ENCODE peak calls at places on chromosomes 3 and 15, in ten cellular contexts. V, P, T, Q, C, U, J, H, W and A are unnamed samples.

GRCh38 chr3:101940521-101940992 is 91.2 kb downstream of the NFKBIZ start:
- DNase-seq in W (peak), U (peak), J (peak), H (no peak), C (peak), Q (no peak), P (no peak), T (peak), V (peak), A (peak)

GRCh38 chr3:71511037-71511436 is 72.5 kb downstream of the FOXP1 start:
- DNase-seq in C (no peak), Q (no peak), T (no peak), H (no peak), P (no peak), V (peak), W (peak), U (peak), J (no peak), A (peak)

GRCh38 chr3:36736327-36736726 is 28.0 kb downstream of the DCLK3 start:
- DNase-seq in T (no peak), C (no peak), J (no peak), Q (no peak), H (no peak), V (no peak), U (no peak), P (no peak), W (no peak), A (no peak)

GRCh38 chr3:69392850-69393249 is 7.0 kb upstream of the FRMD4B start:
- DNase-seq in H (no peak), Q (no peak), P (no peak), T (no peak), U (no peak), V (no peak), J (no peak), C (no peak), W (no peak), A (no peak)

GRCh38 chr15:23648920-23649515 is 1.4 kb upstream of the MAGEL2 start:
- DNase-seq in J (no peak), Q (no peak), T (peak), H (no peak), V (no peak), U (peak), P (peak), W (no peak), C (no peak), A (no peak)

GRCh38 chr15:89526601-89527441 is 30.4 kb upstream of the RHCG start:
- DNase-seq in J (no peak), T (no peak), Q (peak), U (no peak), V (no peak), P (no peak), W (no peak), C (no peak), H (no peak), A (no peak)

GRCh38 chr3:29140706-29141105 is 140.2 kb upstream of the RBMS3 start:
- DNase-seq in P (no peak), W (no peak), C (no peak), V (peak), H (no peak), Q (no peak), J (no peak), T (no peak), U (no peak), A (no peak)

GRCh38 chr3:184135149-184135910 is at the start of gene EIF2B5:
- DNase-seq in U (peak), V (peak), Q (peak), H (peak), J (peak), T (peak), P (peak), W (peak), C (peak), A (peak)

GRCh38 chr15:64686130-64686735 is 89.2 kb downstream of the RBPMS2 start:
- DNase-seq in T (peak), V (peak), U (peak), W (peak), Q (no peak), J (no peak), P (peak), H (no peak), C (no peak), A (no peak)

GRCh38 chr3:155560594-155560993 is 184.3 kb downstream of the PLCH1 start:
- DNase-seq in C (no peak), J (no peak), H (no peak), W (peak), T (peak), Q (no peak), P (no peak), U (no peak), V (no peak), A (no peak)

GRCh38 chr3:155086041-155086440 is 5.9 kb downstream of the MME start:
- DNase-seq in C (no peak), H (no peak), J (no peak), U (no peak), P (no peak), Q (no peak), W (no peak), T (no peak), V (no peak), A (no peak)

GRCh38 chr3:134242649-134243637 is 7.7 kb downstream of the RYK start:
- DNase-seq in H (no peak), J (no peak), T (peak), V (peak), Q (no peak), P (no peak), U (no peak), C (no peak), W (peak), A (peak)

GRCh38 chr3:40930772-40931171 is 268.5 kb upstream of the CTNNB1 start:
- DNase-seq in U (no peak), T (no peak), P (no peak), Q (no peak), W (no peak), J (no peak), V (no peak), C (no peak), H (no peak), A (no peak)

GRCh38 chr15:85716261-85716660 is 78.5 kb downstream of the KLHL25 start:
- DNase-seq in H (no peak), C (no peak), T (no peak), P (no peak), V (no peak), Q (no peak), W (no peak), J (no peak), U (no peak), A (no peak)

GRCh38 chr3:174488527-174488926 is 370.6 kb upstream of the NAALADL2 start:
- DNase-seq in P (no peak), C (no peak), H (no peak), J (no peak), T (no peak), Q (no peak), V (peak), W (no peak), U (no peak), A (no peak)

GRCh38 chr3:150520408-150520807 is 25.9 kb downstream of the SERP1 start:
- DNase-seq in V (no peak), Q (no peak), U (no peak), P (no peak), H (no peak), W (no peak), J (no peak), C (no peak), T (no peak), A (no peak)

GRCh38 chr3:56911363-56911762 is 109.6 kb upstream of the ARHGEF3 start:
- DNase-seq in Q (no peak), J (no peak), U (no peak), P (no peak), W (no peak), H (no peak), C (no peak), V (no peak), T (no peak), A (no peak)

GRCh38 chr3:57587946-57588345 is 9.2 kb downstream of the ARF4 start:
- DNase-seq in U (peak), T (no peak), H (no peak), W (no peak), Q (no peak), C (no peak), J (no peak), P (no peak), V (no peak), A (no peak)

GRCh38 chr15:63348392-63348791 is 33.3 kb downstream of the CA12 start:
- DNase-seq in T (peak), U (no peak), W (peak), V (peak), J (peak), Q (no peak), C (no peak), P (no peak), H (no peak), A (no peak)

GRCh38 chr15:29818141-29818540 is 4.1 kb downstream of the TJP1 start:
- DNase-seq in Q (no peak), T (peak), U (no peak), H (no peak), C (no peak), W (no peak), V (peak), P (no peak), J (no peak), A (no peak)

GRCh38 chr3:153180860-153181372 is 18.9 kb downstream of the RAP2B start:
- DNase-seq in T (no peak), U (no peak), P (no peak), V (no peak), W (no peak), J (no peak), H (no peak), C (no peak), Q (no peak), A (no peak)

DNA sequence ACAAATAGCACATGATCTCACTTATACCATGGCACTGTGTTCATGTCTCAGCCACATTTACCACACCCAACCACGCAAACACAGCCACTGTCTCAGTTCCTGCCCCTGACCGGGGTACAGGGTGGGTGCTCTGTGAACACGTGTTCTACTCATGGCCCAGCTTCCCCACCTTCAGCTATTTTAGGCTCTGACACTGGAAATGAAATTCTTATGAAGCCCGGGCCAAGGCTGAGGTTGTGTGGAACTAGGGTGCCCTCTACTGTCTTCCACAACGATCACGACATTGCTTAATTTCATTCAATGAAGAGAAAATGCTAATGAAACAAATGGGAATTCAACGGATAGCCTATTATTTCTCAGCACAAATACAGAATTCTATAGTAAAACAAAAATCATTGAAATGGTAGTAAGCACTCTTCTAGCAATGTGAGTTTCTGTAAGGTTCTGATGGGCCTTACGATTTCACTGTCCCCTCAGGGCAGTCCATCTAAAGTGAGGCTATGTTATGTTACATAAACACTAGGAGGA is 2.1 kb upstream of the GABRA5 start:
- DNase-seq in Q (no peak), V (peak), J (no peak), C (no peak), T (peak), H (no peak), U (peak), W (peak), P (peak), A (no peak)
- TF ChIP-seq CTCF in Q (peak), V (peak), J (no peak), C (peak), T (peak), H (no peak), U (peak), W (peak), P (peak), A (peak)

DNA sequence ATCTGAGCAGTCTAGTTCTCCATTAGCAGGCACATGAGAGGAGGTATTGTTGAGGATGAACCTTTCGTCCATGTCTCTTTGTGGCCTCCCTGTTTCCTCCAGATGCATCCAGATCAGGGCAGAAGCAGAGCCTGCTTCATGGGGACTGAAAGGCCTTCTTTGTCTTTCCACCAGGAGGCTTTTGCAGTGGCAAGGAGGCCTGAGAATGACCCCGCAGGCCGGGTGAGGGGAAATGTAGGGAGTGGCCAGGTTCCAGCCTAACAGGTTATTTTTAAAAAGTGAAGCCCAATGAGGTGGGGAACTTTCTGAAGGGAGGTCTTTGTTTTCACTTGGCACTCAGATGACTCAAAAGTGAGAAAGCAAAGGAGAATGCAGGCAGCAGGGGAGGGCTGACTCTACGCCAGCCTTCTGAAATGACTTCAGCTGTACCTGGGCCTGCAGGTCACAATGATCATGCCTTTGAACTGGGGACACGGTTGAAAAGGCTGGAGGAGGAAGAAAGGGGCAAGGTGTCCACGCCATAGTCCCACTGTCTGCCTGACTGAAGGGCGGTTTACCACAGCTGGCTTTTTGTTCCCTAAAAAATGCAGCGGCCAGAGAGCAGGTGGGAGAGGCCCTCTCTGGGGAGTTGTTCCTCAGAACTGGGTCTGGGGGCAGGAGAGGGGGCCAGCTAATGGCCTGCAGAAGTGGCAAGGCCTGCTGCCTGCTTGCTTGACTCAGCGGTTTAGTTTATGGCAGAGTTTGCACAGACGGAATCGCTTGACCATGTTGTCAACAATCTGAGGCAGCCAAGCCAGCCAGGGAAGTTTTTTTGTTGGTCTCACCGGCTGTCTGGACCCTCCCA is 28.7 kb downstream of the CMTM7 start:
- DNase-seq in V (peak), C (no peak), Q (no peak), J (no peak), U (no peak), T (peak), H (no peak), P (no peak), W (peak), A (no peak)
- H3K4me3 ChIP-seq in V (no peak), C (no peak), Q (no peak), J (no peak), U (no peak), T (peak), H (no peak), P (no peak), W (no peak), A (no peak)

GRCh38 chr3:149080699-149081091 is 5.6 kb downstream of the HLTF start:
- DNase-seq in V (peak), Q (no peak), W (peak), U (no peak), C (no peak), P (no peak), T (peak), H (no peak), J (no peak), A (no peak)
- TF ChIP-seq CTCF in V (no peak), Q (no peak), W (no peak), U (no peak), C (no peak), P (no peak), T (no peak), H (no peak), J (no peak), A (no peak)

GRCh38 chr3:159994182-159994581 is 5.5 kb downstream of the IL12A start:
- DNase-seq in J (no peak), T (peak), Q (no peak), P (no peak), U (no peak), V (peak), W (no peak), H (no peak), C (no peak), A (no peak)
- H3K4me3 ChIP-seq in J (no peak), T (no peak), Q (no peak), P (no peak), U (no peak), V (no peak), W (no peak), H (no peak), C (no peak), A (no peak)

GRCh38 chr15:67809866-67810265 is 15.4 kb upstream of the SKOR1 start:
- DNase-seq in H (no peak), T (no peak), C (peak), P (no peak), V (no peak), W (no peak), Q (peak), J (no peak), U (no peak), A (no peak)
- TF ChIP-seq CTCF in H (no peak), T (no peak), C (no peak), P (no peak), V (no peak), W (no peak), Q (no peak), J (no peak), U (no peak), A (no peak)

DNA sequence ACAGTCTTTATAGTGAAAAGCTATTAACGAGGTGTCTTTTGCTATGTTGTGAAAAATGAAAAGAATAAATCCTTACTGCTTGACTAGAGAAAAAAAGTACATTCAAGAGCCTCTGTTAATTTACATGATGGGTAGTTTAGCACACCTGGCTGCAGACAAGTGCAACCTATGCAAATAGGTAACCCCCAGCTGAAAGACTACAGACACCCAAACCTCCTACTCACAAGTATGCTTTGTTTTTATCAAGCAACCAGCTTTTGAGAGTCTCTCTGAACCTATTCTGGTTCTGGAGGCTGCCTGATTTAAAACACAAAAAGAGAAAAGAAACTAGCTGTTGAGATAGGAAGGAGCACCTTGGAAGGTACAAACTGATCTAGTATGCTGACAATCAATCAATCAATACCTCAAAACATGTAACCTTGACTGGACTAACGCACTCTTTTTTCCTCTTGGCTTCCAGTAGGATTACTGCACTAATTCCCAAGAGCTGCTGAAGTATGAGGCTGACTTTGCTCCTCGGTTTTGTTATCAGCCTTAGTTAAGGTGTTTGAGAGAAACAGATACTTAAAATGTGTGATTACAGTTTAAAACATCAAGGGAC is 63.7 kb downstream of the OSBPL10 start:
- DNase-seq in W (no peak), V (no peak), Q (no peak), J (no peak), T (no peak), C (no peak), H (no peak), U (no peak), P (no peak), A (no peak)
- H3K4me3 ChIP-seq in W (no peak), V (no peak), Q (peak), J (no peak), T (no peak), C (no peak), H (no peak), U (no peak), P (no peak), A (no peak)